ENCODE peak calls at places on chromosome 12, in five cellular contexts. S is mesendoderm, W is H9, M is mesenchymal stem cell, V is IMR-90. E is an unnamed sample.

GRCh38 chr12:51686727-51687126 is 95.7 kb downstream of the SCN8A start:
- DNase-seq in S (no peak), M (peak), W (no peak), V (peak), E (no peak)

GRCh38 chr12:63400746-63401145 is 249.7 kb upstream of the AVPR1A start:
- DNase-seq in W (no peak), V (peak), S (no peak), M (no peak), E (no peak)

GRCh38 chr12:47813491-47814196 is 6.1 kb downstream of the HDAC7 start:
- DNase-seq in W (peak), V (no peak), S (peak), M (peak), E (peak)

GRCh38 chr12:52895726-52896189 is 9.1 kb downstream of the KRT8 start:
- DNase-seq in M (peak), W (no peak), V (no peak), S (peak), E (no peak)

GRCh38 chr12:1619599-1619998 is 9.4 kb upstream of the WNT5B start:
- DNase-seq in W (no peak), S (no peak), M (no peak), V (no peak), E (no peak)

GRCh38 chr12:63045020-63045860 is 105.8 kb downstream of the AVPR1A start:
- DNase-seq in V (peak), S (peak), W (no peak), M (peak), E (no peak)

GRCh38 chr12:120223458-120224303 is 22.8 kb upstream of the RPLP0 start:
- DNase-seq in S (no peak), W (no peak), M (no peak), V (peak), E (no peak)

GRCh38 chr12:81644503-81644902 is 114.6 kb downstream of the PPFIA2 start:
- DNase-seq in W (no peak), M (peak), S (peak), V (peak), E (peak)

GRCh38 chr12:103774977-103775560 is 66.0 kb downstream of the NT5DC3 start:
- DNase-seq in S (no peak), M (no peak), W (no peak), V (no peak), E (no peak)

DNA sequence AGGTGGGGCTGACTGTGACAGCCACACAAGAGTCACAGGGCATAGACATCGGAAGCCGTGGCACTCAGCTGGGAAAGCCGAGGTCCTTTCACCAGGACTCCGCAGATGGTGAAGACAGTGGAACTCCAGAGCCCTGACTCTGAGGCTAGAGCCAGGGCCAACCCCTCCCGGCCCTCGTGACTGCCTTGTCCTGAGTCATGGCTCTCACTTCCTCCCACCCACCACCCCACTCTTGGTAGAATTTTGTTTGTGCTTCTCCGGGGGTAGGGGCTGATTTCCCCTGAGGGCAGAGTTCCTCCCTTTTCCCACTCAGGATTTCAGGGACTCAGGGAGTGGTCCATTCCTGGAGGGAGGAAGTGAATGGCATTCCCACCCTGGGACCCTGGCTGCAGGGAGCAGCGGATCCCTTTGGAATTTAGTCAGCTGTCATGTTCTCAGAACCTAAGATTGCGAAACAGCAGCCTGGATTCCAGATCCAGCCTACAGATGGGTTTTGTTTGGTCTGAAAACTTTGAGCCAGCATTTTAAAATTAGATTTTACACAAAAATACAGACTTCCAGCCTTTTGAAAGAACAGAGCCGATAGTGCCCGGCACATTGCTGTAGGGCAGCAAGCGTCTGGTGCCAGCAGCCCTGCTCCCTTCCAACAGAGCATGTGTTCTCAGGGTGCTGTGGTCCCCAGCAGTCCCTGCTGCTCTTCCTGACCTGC is 50.7 kb downstream of the TPCN1 start:
- DNase-seq in M (peak), V (peak), S (peak), W (no peak), E (no peak)
- H3K4ac ChIP-seq in M (peak), V (peak), S (no peak), W (no peak), E (no peak)

GRCh38 chr12:4325984-4326383 is 5.0 kb downstream of the TIGAR start:
- DNase-seq in S (no peak), V (no peak), W (no peak), M (no peak), E (no peak)

GRCh38 chr12:4323400-4323799 is 2.4 kb downstream of the TIGAR start:
- DNase-seq in S (no peak), M (no peak), W (no peak), V (no peak), E (no peak)

GRCh38 chr12:4324366-4324765 is 3.4 kb downstream of the TIGAR start:
- DNase-seq in S (no peak), M (no peak), V (no peak), W (no peak), E (no peak)

GRCh38 chr12:4330203-4330602 is 9.2 kb downstream of the TIGAR start:
- DNase-seq in V (no peak), S (peak), W (no peak), M (no peak), E (no peak)

GRCh38 chr12:4327293-4327692 is 6.3 kb downstream of the TIGAR start:
- DNase-seq in M (no peak), W (no peak), S (no peak), V (no peak), E (no peak)
- H3K4ac ChIP-seq in M (no peak), W (no peak), S (no peak), V (no peak), E (no peak)

GRCh38 chr12:70745066-70745465 is 107.8 kb upstream of the PTPRB start:
- DNase-seq in V (no peak), M (no peak), S (no peak), W (no peak), E (no peak)
- H3K4ac ChIP-seq in V (no peak), M (no peak), S (no peak), W (no peak), E (no peak)

GRCh38 chr12:124862768-124863408 is 776 bp downstream of the SCARB1 start:
- DNase-seq in V (no peak), S (peak), W (no peak), M (peak), E (no peak)

GRCh38 chr12:124865728-124866127 is 2.1 kb upstream of the SCARB1 start:
- DNase-seq in V (no peak), M (no peak), W (no peak), S (no peak), E (no peak)

GRCh38 chr12:124866195-124866882 is 2.7 kb upstream of the SCARB1 start:
- DNase-seq in S (no peak), W (no peak), M (no peak), V (no peak), E (no peak)

GRCh38 chr12:124863409-124864325 is at the start of gene SCARB1:
- DNase-seq in S (peak), V (peak), W (peak), M (peak), E (peak)

DNA sequence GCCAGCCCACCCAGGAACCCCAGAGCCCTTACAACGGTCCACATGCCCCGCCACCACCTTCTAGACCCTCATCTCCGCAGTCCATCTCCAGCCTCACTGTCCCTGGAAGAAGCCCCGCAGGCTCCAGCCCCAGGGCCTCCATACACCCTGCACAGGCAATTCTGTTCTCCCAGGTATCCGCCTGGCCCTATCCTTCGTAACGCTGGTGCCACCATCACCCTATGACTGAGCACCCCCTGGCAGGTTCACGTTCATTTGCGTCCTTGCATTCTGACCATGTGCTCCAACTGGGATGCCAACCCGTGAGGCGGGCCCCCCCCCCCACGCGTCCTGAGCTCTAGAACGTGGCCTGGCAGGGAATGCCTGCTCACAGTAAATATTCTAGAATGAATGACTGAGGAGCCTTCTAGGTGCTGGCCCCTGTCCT is 675 bp upstream of the SCARB1 start:
- DNase-seq in W (no peak), V (no peak), S (no peak), M (no peak), E (no peak)
- H3K4ac ChIP-seq in W (no peak), V (peak), S (peak), M (peak), E (no peak)

GRCh38 chr12:118135788-118136558 is at the start of gene PEBP1:
- DNase-seq in W (peak), M (peak), S (peak), V (peak), E (peak)
- H3K4ac ChIP-seq in W (no peak), M (peak), S (peak), V (peak), E (peak)

E was measured in neuronal stem cell.